ENCODE peak calls at places on chromosomes 7 and 10, in five cellular contexts. F is uterus, D is ovary, H is A549, X is heart left ventricle. R is an unnamed sample.

GRCh38 chr10:129095980-129096339 is 371.1 kb upstream of the MGMT start:
- DNase-seq in H (no peak), F (no peak), X (no peak), D (no peak), R (no peak)

GRCh38 chr7:45663965-45664623 is 89.9 kb downstream of the ADCY1 start:
- DNase-seq in H (no peak), D (no peak), F (no peak), X (no peak), R (no peak)

GRCh38 chr10:26372513-26373354 is 65.4 kb upstream of the APBB1IP start:
- DNase-seq in F (no peak), D (no peak), X (no peak), H (no peak), R (no peak)

GRCh38 chr7:26490631-26491624 is 199.3 kb downstream of the SNX10 start:
- DNase-seq in X (no peak), F (no peak), D (no peak), H (no peak), R (no peak)

GRCh38 chr7:23544913-23545354 is 13.2 kb upstream of the TRA2A start:
- DNase-seq in H (peak; percentile 65), F (no peak), D (no peak), X (no peak), R (no peak)

GRCh38 chr10:33066558-33067236 is 108.7 kb upstream of the ITGB1 start:
- DNase-seq in H (peak; percentile 88), F (no peak), X (no peak), D (no peak), R (peak; percentile 5)

GRCh38 chr7:36284470-36284869 is 105.2 kb upstream of the ANLN start:
- DNase-seq in H (no peak), D (no peak), F (no peak), X (no peak), R (no peak)

GRCh38 chr10:5534051-5534821 is 9.5 kb downstream of the CALML3 start:
- DNase-seq in H (no peak), F (no peak), X (no peak), D (no peak), R (no peak)

GRCh38 chr10:84088626-84089025 is 50.7 kb upstream of the GHITM start:
- DNase-seq in F (no peak), X (no peak), H (no peak), D (no peak), R (no peak)

GRCh38 chr7:151246161-151247015 is 2.1 kb downstream of the SMARCD3 start:
- DNase-seq in D (no peak), H (peak; percentile 34), X (no peak), F (no peak), R (no peak)

GRCh38 chr10:50224330-50224952 is 26.9 kb downstream of the ASAH2 start:
- DNase-seq in F (no peak), D (no peak), X (peak; percentile 6), H (peak; percentile 72), R (peak; percentile 40)

GRCh38 chr7:41268874-41269273 is 434.0 kb downstream of the INHBA start:
- DNase-seq in H (no peak), D (no peak), X (no peak), F (no peak), R (no peak)

GRCh38 chr10:126336786-126337185 is 51.5 kb downstream of the ADAM12 start:
- DNase-seq in D (no peak), H (no peak), X (no peak), F (no peak), R (no peak)

GRCh38 chr7:101588131-101588935 is 40.8 kb downstream of the MYL10 start:
- DNase-seq in F (no peak), D (no peak), X (no peak), H (no peak), R (no peak)

GRCh38 chr10:99975942-99976809 is 33.6 kb downstream of the DNMBP start:
- DNase-seq in H (no peak), D (peak; percentile 58), X (peak; percentile 26), F (no peak), R (no peak)

GRCh38 chr7:2689951-2690705 is 2.1 kb downstream of the AMZ1 start:
- DNase-seq in X (no peak), H (no peak), F (no peak), D (no peak), R (no peak)

GRCh38 chr7:156843157-156843556 is 49.8 kb downstream of the LMBR1 start:
- DNase-seq in D (no peak), H (no peak), F (no peak), X (no peak), R (no peak)

GRCh38 chr10:8389630-8390029 is 335.1 kb downstream of the GATA3 start:
- DNase-seq in F (no peak), D (no peak), H (peak; percentile 86), X (no peak), R (no peak)

GRCh38 chr7:30665449-30665848 is 16.8 kb downstream of the CRHR2 start:
- DNase-seq in D (no peak), F (no peak), X (no peak), H (no peak), R (no peak)

GRCh38 chr7:38731195-38731594 is 100.0 kb upstream of the AMPH start:
- DNase-seq in D (no peak), X (no peak), F (no peak), H (no peak), R (no peak)

GRCh38 chr10:3749597-3750351 is 35.2 kb downstream of the KLF6 start:
- DNase-seq in D (peak; percentile 72), X (peak; percentile 52), H (no peak), F (peak; percentile 76), R (no peak)

GRCh38 chr10:11270135-11270857 is 252.6 kb downstream of the CELF2 start:
- DNase-seq in D (peak; percentile 84), F (peak; percentile 65), X (peak; percentile 84), H (peak; percentile 65), R (peak; percentile 78)

GRCh38 chr7:139763330-139763729 is 14.5 kb downstream of the HIPK2 start:
- DNase-seq in H (no peak), D (no peak), X (no peak), F (no peak), R (no peak)

GRCh38 chr7:135758531-135758932 is 9.9 kb upstream of the FAM180A start:
- DNase-seq in F (no peak), X (peak; percentile 56), H (no peak), D (no peak), R (no peak)

DNA sequence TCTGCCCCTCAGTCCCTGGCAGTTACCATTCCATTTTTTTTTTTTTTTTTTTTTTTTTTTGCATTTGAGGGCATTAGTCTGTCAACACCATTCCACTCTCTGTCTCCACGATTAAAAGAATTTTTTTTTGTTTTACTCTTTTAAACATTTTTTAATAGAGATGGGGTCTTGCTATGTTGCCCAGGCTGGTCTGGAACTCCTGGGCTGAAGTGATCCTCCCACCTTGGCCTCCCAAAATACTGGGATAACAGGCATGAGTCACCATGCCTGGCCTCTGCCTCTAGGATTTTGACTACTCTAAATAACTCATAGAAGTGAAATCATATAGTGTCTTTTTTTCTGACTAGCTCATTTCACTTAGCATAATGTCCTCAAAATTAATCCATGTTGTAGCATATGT is 16.5 kb upstream of the CLDN3 start:
- DNase-seq in X (no peak), H (no peak), F (no peak), D (no peak), R (no peak)
- TF ChIP-seq POLR2A in X (no peak), H (no peak), F (no peak), D (no peak), R (no peak)

GRCh38 chr7:99626661-99627060 is 9.9 kb downstream of the ZSCAN25 start:
- DNase-seq in D (no peak), H (no peak), F (no peak), X (no peak), R (no peak)

GRCh38 chr7:99625321-99625720 is 8.6 kb downstream of the ZSCAN25 start:
- DNase-seq in D (no peak), F (no peak), H (no peak), X (no peak), R (no peak)

GRCh38 chr7:99627513-99627912 is 10.8 kb downstream of the ZSCAN25 start:
- DNase-seq in X (no peak), D (no peak), F (no peak), H (no peak), R (no peak)

GRCh38 chr7:99624487-99624886 is 7.7 kb downstream of the ZSCAN25 start:
- DNase-seq in D (no peak), F (no peak), X (no peak), H (no peak), R (no peak)

DNA sequence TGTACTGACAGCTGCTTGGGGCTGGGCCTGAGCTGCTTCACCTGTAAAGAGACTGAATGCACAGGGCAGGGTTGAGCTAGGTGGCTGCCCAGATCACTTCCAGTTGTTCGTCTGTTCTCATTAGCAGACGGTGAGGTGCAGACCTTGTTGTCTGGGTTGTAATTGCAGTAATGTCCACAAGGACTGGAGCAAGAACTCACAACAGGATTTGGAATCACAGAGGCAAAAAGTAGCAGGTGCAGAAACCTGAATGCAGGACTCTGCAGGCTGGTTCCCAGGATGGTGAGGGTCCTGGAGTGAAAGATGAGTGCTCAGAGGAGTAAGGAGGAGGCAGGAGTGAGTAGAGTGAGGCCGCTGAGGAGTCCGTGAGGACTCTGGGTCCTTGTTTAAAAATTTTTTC is 9.2 kb downstream of the ZSCAN25 start:
- DNase-seq in X (no peak), H (no peak), D (no peak), F (no peak), R (no peak)
- TF ChIP-seq POLR2A in X (no peak), H (no peak), D (no peak), F (no peak), R (no peak)

GRCh38 chr7:120402801-120403200 is 129.8 kb downstream of the KCND2 start:
- DNase-seq in H (no peak), X (no peak), D (no peak), F (no peak), R (no peak)

GRCh38 chr7:120405652-120406051 is 132.7 kb downstream of the KCND2 start:
- DNase-seq in D (no peak), H (no peak), X (no peak), F (no peak), R (no peak)

GRCh38 chr7:120407015-120407414 is 134.0 kb downstream of the KCND2 start:
- DNase-seq in H (peak; percentile 18), F (no peak), X (no peak), D (no peak), R (no peak)

GRCh38 chr7:120402368-120402767 is 129.4 kb downstream of the KCND2 start:
- DNase-seq in X (no peak), D (no peak), H (no peak), F (no peak), R (no peak)

GRCh38 chr7:120404042-120404441 is 131.1 kb downstream of the KCND2 start:
- DNase-seq in H (no peak), F (no peak), X (no peak), D (no peak), R (no peak)
- TF ChIP-seq POLR2A in H (no peak), F (no peak), X (no peak), D (no peak), R (no peak)

DNA sequence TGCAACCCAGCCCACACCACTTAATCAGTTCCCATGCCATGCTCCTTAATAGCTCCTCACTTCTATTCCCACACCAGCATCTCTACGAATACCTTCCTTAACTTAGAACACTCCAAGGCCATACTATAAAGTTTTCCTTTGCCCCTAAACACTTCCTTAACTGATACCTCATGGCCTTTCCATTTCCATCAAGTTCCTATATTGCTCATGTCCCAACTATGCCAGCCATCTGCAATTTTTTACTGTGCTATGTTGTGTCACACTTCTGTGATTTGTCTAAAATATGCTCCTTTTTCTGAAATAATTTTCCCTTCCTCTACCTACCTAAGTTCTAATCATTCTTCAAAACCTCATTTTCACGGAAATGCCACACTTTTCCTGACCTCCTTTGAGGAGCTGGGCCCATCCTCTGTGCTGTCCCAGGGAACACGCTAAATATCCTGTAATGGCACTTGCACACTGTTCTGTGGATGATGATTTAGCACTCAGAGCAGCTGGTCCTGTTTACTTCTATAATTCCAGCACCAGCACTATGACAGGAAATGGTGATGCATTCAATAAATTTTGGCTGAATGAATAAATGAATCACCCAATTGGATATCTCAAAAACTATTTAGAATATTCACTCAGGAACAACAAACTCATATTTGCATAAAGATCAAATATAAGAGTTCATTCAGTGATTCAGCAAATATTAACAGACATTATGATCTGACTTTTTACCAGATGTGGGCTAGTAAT is 266.5 kb upstream of the HGF start:
- DNase-seq in X (no peak), H (no peak), D (no peak), F (no peak), R (no peak)
- TF ChIP-seq POLR2A in X (no peak), H (no peak), D (no peak), F (no peak), R (no peak)